ENCODE peak calls at places on chromosome 6, in seven cellular contexts. P, Y, G, Q, R, U and B are unnamed samples.

GRCh38 chr6:166785131-166785530 is 158.1 kb upstream of the RPS6KA2 start:
- DNase-seq in R (no peak), Q (no peak), Y (no peak), U (no peak), G (no peak), P (no peak), B (no peak)

GRCh38 chr6:7431241-7431593 is 41.6 kb downstream of the RIOK1 start:
- DNase-seq in Q (no peak), R (no peak), Y (no peak), U (no peak), P (no peak), G (no peak), B (no peak)

GRCh38 chr6:18585032-18585573 is 198.0 kb downstream of the RNF144B start:
- DNase-seq in Q (peak), Y (peak), R (no peak), G (no peak), P (no peak), U (peak), B (peak)

GRCh38 chr6:57421503-57421902 is 104.1 kb downstream of the PRIM2 start:
- DNase-seq in G (no peak), U (no peak), P (peak), Y (no peak), Q (no peak), R (no peak), B (no peak)

GRCh38 chr6:134114918-134115714 is 62.7 kb upstream of the SLC2A12 start:
- DNase-seq in Y (no peak), G (no peak), R (no peak), P (no peak), Q (no peak), U (no peak), B (no peak)

GRCh38 chr6:101348816-101349215 is 44.7 kb upstream of the GRIK2 start:
- DNase-seq in Y (no peak), G (no peak), R (no peak), U (no peak), Q (no peak), P (no peak), B (no peak)

GRCh38 chr6:79506251-79506650 is 31.0 kb downstream of the LCA5 start:
- DNase-seq in R (no peak), G (no peak), U (no peak), P (no peak), Q (no peak), Y (peak), B (no peak)

GRCh38 chr6:88168362-88168761 is 2.2 kb upstream of the CNR1 start:
- DNase-seq in Q (no peak), G (no peak), Y (no peak), P (no peak), R (no peak), U (no peak), B (no peak)

GRCh38 chr6:85756982-85757381 is 114.3 kb upstream of the SYNCRIP start:
- DNase-seq in R (peak), G (no peak), U (no peak), Y (peak), P (no peak), Q (no peak), B (no peak)

GRCh38 chr6:13273202-13273930 is 55.0 kb downstream of the TBC1D7 start:
- DNase-seq in Q (no peak), U (no peak), Y (no peak), G (no peak), P (no peak), R (no peak), B (no peak)

GRCh38 chr6:40286721-40287120 is 300.4 kb downstream of the LRFN2 start:
- DNase-seq in G (no peak), P (no peak), R (no peak), Y (no peak), U (no peak), Q (no peak), B (no peak)

GRCh38 chr6:151719070-151719469 is 88.4 kb upstream of the ESR1 start:
- DNase-seq in P (no peak), R (no peak), G (no peak), Y (no peak), Q (no peak), U (no peak), B (no peak)

GRCh38 chr6:4224082-4224978 is 89.0 kb upstream of the ECI2 start:
- DNase-seq in Y (peak), U (no peak), Q (peak), P (no peak), R (no peak), G (no peak), B (no peak)

GRCh38 chr6:110475255-110475654 is 1.2 kb downstream of the SLC22A16 start:
- DNase-seq in Q (peak), G (no peak), U (peak), R (no peak), P (no peak), Y (no peak), B (no peak)

GRCh38 chr6:159117031-159117430 is 52.2 kb upstream of the FNDC1 start:
- DNase-seq in P (no peak), U (peak), G (no peak), Y (peak), Q (peak), R (no peak), B (peak)

GRCh38 chr6:151024597-151024996 is 159.1 kb downstream of the MTHFD1L start:
- DNase-seq in R (no peak), U (no peak), P (no peak), Y (no peak), G (no peak), Q (no peak), B (no peak)

GRCh38 chr6:37174196-37174514 is 4.2 kb downstream of the PIM1 start:
- DNase-seq in P (no peak), G (no peak), Q (no peak), Y (no peak), R (no peak), U (no peak), B (no peak)

GRCh38 chr6:139686308-139686707 is 311.9 kb upstream of the CITED2 start:
- DNase-seq in Q (peak), P (no peak), R (no peak), Y (no peak), G (no peak), U (peak), B (peak)

GRCh38 chr6:42555477-42556457 is 8.1 kb upstream of the UBR2 start:
- DNase-seq in R (no peak), G (no peak), P (no peak), Y (peak), U (no peak), Q (no peak), B (no peak)

GRCh38 chr6:138572200-138572875 is 73.0 kb upstream of the NHSL1 start:
- DNase-seq in Y (peak), G (peak), P (no peak), Q (peak), U (peak), R (no peak), B (peak)

GRCh38 chr6:167817729-167818128 is 9.0 kb upstream of the AFDN start:
- DNase-seq in P (no peak), Y (no peak), G (no peak), Q (no peak), U (no peak), R (no peak), B (no peak)

GRCh38 chr6:20313086-20313485 is 88.6 kb upstream of the E2F3 start:
- DNase-seq in R (no peak), U (no peak), Q (no peak), P (no peak), Y (no peak), G (no peak), B (no peak)

GRCh38 chr6:124590001-124590400 is 372.2 kb upstream of the RNF217 start:
- DNase-seq in P (no peak), R (no peak), U (no peak), Y (no peak), G (no peak), Q (no peak), B (no peak)

GRCh38 chr6:137210903-137211302 is 8.3 kb downstream of the IFNGR1 start:
- DNase-seq in Q (no peak), U (no peak), Y (peak), G (no peak), P (no peak), R (no peak), B (no peak)

GRCh38 chr6:6315660-6316059 is 4.8 kb downstream of the F13A1 start:
- DNase-seq in P (no peak), U (peak), Q (peak), R (peak), Y (peak), G (no peak), B (no peak)

GRCh38 chr6:149961728-149962425 is 1.9 kb upstream of the ULBP1 start:
- DNase-seq in Y (no peak), R (peak), P (no peak), G (no peak), U (no peak), Q (no peak), B (no peak)

GRCh38 chr6:131132360-131132759 is 2.9 kb upstream of the AKAP7 start:
- DNase-seq in G (no peak), Q (no peak), U (no peak), R (no peak), Y (no peak), P (no peak), B (no peak)

GRCh38 chr6:68710496-68710895 is 75.4 kb downstream of the ADGRB3 start:
- DNase-seq in U (no peak), G (no peak), R (no peak), Y (no peak), P (no peak), Q (no peak), B (no peak)

GRCh38 chr6:21664263-21665081 is 70.9 kb downstream of the SOX4 start:
- DNase-seq in Q (no peak), P (no peak), Y (no peak), G (peak), R (peak), U (no peak), B (no peak)

GRCh38 chr6:44044154-44044539 is 83.1 kb downstream of the MRPL14 start:
- DNase-seq in P (no peak), Y (peak), R (no peak), U (no peak), G (no peak), Q (no peak), B (no peak)

GRCh38 chr6:44041461-44042260 is 85.6 kb downstream of the MRPL14 start:
- DNase-seq in Q (peak), U (no peak), G (no peak), Y (peak), P (no peak), R (peak), B (no peak)

GRCh38 chr6:44042261-44043035 is 84.8 kb downstream of the MRPL14 start:
- DNase-seq in R (no peak), U (no peak), G (no peak), P (no peak), Y (no peak), Q (peak), B (no peak)

GRCh38 chr6:44043479-44044153 is 83.6 kb downstream of the MRPL14 start:
- DNase-seq in G (no peak), R (no peak), P (no peak), U (no peak), Y (peak), Q (peak), B (no peak)

DNA sequence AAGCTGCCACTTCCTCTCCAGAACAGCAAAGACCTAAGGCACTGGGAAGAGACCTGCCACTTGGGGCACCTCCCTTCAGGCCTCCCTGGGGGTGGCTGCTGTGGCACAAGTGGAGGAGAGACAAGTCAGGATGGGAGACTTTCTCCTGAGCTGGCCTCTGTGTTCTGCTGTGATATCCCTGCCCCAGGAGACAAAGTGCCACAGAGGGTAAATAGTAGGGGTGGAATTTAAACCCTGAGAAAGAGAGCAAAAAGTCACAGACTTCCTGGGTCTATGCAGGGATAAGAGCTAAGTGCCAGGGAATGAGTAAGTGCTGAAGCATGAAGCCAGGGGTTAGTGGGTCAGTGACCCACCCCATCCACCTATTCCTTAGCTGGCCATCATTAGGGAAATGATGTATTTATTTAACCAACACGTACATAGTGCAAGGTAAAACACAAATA is 84.2 kb downstream of the MRPL14 start:
- DNase-seq in U (no peak), G (no peak), Q (peak), R (no peak), P (no peak), Y (peak), B (no peak)
- H3K4me3 ChIP-seq in U (no peak), G (no peak), Q (no peak), R (no peak), P (no peak), Y (no peak), B (no peak)

DNA sequence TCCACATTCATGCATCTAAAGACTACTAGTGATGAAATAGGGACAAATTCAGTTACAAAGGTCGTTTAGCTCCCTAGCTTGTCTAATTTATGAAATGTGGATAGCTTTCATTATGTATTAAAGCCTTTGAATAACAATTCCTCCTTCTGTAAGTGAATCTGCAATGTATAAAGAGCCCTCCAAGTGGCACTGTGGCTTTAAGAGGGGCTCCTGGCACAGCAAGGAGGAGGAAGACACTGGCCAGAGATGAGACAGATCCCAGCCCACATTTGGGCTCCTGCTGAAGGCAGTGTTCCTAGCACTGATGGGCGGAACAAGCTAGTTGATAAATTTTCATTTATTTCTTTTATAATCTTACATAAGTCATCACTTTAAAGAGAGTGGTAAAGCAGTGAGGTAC is 17.6 kb upstream of the FUCA2 start:
- DNase-seq in Y (no peak), R (no peak), P (no peak), U (no peak), G (no peak), Q (no peak), B (no peak)
- TF ChIP-seq CTCF in Y (no peak), R (no peak), P (no peak), U (no peak), G (peak), Q (no peak), B (no peak)

GRCh38 chr6:163461696-163462095 is 47.2 kb downstream of the QKI start:
- DNase-seq in U (no peak), R (no peak), Q (no peak), Y (no peak), G (no peak), P (no peak), B (no peak)

GRCh38 chr6:163459536-163459935 is 45.0 kb downstream of the QKI start:
- DNase-seq in U (no peak), Y (peak), R (no peak), Q (no peak), G (no peak), P (no peak), B (no peak)

GRCh38 chr6:163460307-163460782 is 45.8 kb downstream of the QKI start:
- DNase-seq in Q (no peak), R (peak), Y (peak), G (no peak), U (no peak), P (peak), B (no peak)

GRCh38 chr6:163463795-163464194 is 49.3 kb downstream of the QKI start:
- DNase-seq in Y (no peak), R (no peak), Q (no peak), P (no peak), G (no peak), U (no peak), B (no peak)

DNA sequence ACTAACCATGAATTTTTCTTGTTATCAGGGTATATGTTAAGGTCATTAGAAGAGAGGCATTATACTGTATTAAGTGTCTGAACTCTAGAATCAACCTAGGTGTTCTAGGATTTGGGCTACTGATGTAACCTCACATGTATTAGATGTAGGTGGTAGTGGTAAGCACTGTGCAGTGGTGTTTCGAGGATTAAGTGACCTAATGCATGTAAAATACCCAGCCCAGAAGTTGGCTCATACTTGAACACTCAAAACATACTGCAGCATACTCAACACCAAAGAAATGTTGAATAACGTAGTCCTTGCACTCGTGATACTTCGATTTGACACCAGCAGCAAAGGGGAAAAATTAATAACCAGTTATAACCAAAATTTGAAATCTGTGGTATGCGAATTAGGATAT is 48.7 kb downstream of the QKI start:
- DNase-seq in U (no peak), Q (no peak), R (no peak), P (no peak), G (no peak), Y (no peak), B (no peak)
- TF ChIP-seq POLR2A in U (no peak), Q (no peak), R (no peak), P (no peak), G (no peak), Y (no peak), B (no peak)

GRCh38 chr6:27095914-27096313 is 151.6 kb upstream of the PRSS16 start:
- DNase-seq in U (no peak), G (no peak), R (no peak), Q (no peak), P (no peak), Y (no peak), B (no peak)
- H3K4me3 ChIP-seq in U (no peak), G (no peak), R (peak), Q (no peak), P (no peak), Y (no peak), B (no peak)

GRCh38 chr6:32168350-32168749 is 4.0 kb downstream of the EGFL8 start:
- DNase-seq in Y (no peak), G (peak), R (no peak), U (no peak), P (no peak), Q (no peak), B (no peak)
- TF ChIP-seq CTCF in Y (no peak), G (no peak), R (no peak), U (no peak), P (no peak), Q (no peak), B (no peak)